ENCODE peak calls at places on chromosomes 11 and 22, in five cellular contexts. B is GM18507; P is HEK293T; D is NCI-H2171; F is CD8-positive, alpha-beta T cell. R is an unnamed sample.

GRCh38 chr11:69387409-69387885 is 93.5 kb downstream of the MYEOV start:
- DNase-seq in B (no peak), P (no peak), D (no peak), F (no peak), R (no peak)

GRCh38 chr22:22903355-22903777 is 15.8 kb downstream of the IGLL5 start:
- DNase-seq in B (no peak), P (no peak), D (no peak), F (no peak), R (no peak)

GRCh38 chr11:69284081-69284511 is 9.9 kb upstream of the MYEOV start:
- DNase-seq in B (no peak), P (no peak), D (no peak), F (no peak), R (no peak)

GRCh38 chr22:44444341-44445306 is 53.4 kb downstream of the RTL6 start:
- DNase-seq in B (no peak), P (no peak), D (no peak), F (no peak), R (no peak)

GRCh38 chr11:12692238-12693074 is 18.2 kb downstream of the TEAD1 start:
- DNase-seq in B (no peak), P (peak), D (no peak), F (no peak), R (peak)

GRCh38 chr11:12017865-12018453 is 9.5 kb upstream of the DKK3 start:
- DNase-seq in B (no peak), P (no peak), D (no peak), F (no peak), R (no peak)

GRCh38 chr11:117819096-117820040 is 5.2 kb downstream of the FXYD2 start:
- DNase-seq in B (no peak), P (peak), D (peak), F (no peak), R (peak)

GRCh38 chr22:44729391-44730012 is 22.9 kb upstream of the ARHGAP8 start:
- DNase-seq in B (no peak), P (no peak), D (no peak), F (no peak), R (peak)

GRCh38 chr11:124276081-124276480 is 19.9 kb downstream of the OR8G5 start:
- DNase-seq in B (no peak), P (no peak), D (no peak), F (no peak), R (no peak)

GRCh38 chr11:130897262-130898182 is 18.8 kb downstream of the SNX19 start:
- DNase-seq in B (no peak), P (no peak), D (no peak), F (no peak), R (no peak)

GRCh38 chr11:70924108-70924507 is 328.3 kb downstream of the SHANK2 start:
- DNase-seq in B (no peak), P (no peak), D (no peak), F (no peak), R (no peak)

GRCh38 chr22:22208657-22209056 is 35.9 kb upstream of the VPREB1 start:
- DNase-seq in B (no peak), P (no peak), D (no peak), F (no peak), R (no peak)

GRCh38 chr11:65861165-65861505 is 902 bp downstream of the MUS81 start:
- DNase-seq in B (no peak), P (peak), D (no peak), F (no peak), R (no peak)

GRCh38 chr22:32836286-32836859 is 34.9 kb downstream of the TIMP3 start:
- DNase-seq in B (no peak), P (peak), D (no peak), F (no peak), R (no peak)

R was measured in BE2C.